ENCODE peak calls at places on chromosome 16, in nine cellular contexts. R, S, L, F, T, G, E, J and K are unnamed samples.

GRCh38 chr16:81005644-81006471 is 827 bp downstream of the CMC2 start:
- DNase-seq in R (peak), S (no peak), L (no peak), F (no peak), T (no peak), G (peak), E (peak), J (peak), K (no peak)

GRCh38 chr16:80909720-80910119 is 97.0 kb downstream of the CMC2 start:
- DNase-seq in R (no peak), S (no peak), L (no peak), F (no peak), T (no peak), G (no peak), E (no peak), J (no peak), K (no peak)

GRCh38 chr16:35749253-35750141 is 2290.1 kb downstream of the TP53TG3F start:
- DNase-seq in R (no peak), S (no peak), L (no peak), F (no peak), T (peak), G (no peak), E (no peak), J (no peak), K (peak)

GRCh38 chr16:81767987-81768592 is 11.0 kb upstream of the PLCG2 start:
- DNase-seq in R (no peak), S (no peak), L (no peak), F (no peak), T (no peak), G (no peak), E (no peak), J (peak), K (no peak)

GRCh38 chr16:8751481-8752311 is 45.7 kb downstream of the TMEM186 start:
- DNase-seq in R (no peak), S (no peak), L (no peak), F (no peak), T (no peak), G (peak), E (peak), J (peak), K (no peak)

GRCh38 chr16:57623251-57624043 is 5.0 kb upstream of the ADGRG1 start:
- DNase-seq in R (peak), S (peak), L (peak), F (no peak), T (no peak), G (no peak), E (peak), J (peak), K (no peak)

GRCh38 chr16:86405319-86405718 is 105.0 kb upstream of the FOXF1 start:
- DNase-seq in R (no peak), S (no peak), L (no peak), F (no peak), T (no peak), G (no peak), E (no peak), J (no peak), K (no peak)

GRCh38 chr16:65122724-65122973 is 786 bp upstream of the CDH11 start:
- DNase-seq in R (no peak), S (no peak), L (no peak), F (no peak), T (no peak), G (no peak), E (no peak), J (no peak), K (no peak)

GRCh38 chr16:54630284-54630967 is 300.2 kb upstream of the IRX5 start:
- DNase-seq in R (no peak), S (no peak), L (no peak), F (no peak), T (no peak), G (peak), E (no peak), J (no peak), K (no peak)

GRCh38 chr16:82715833-82716232 is 89.1 kb downstream of the CDH13 start:
- DNase-seq in R (no peak), S (no peak), L (peak), F (no peak), T (no peak), G (peak), E (no peak), J (no peak), K (no peak)

GRCh38 chr16:66287416-66287815 is 79.1 kb upstream of the CDH5 start:
- DNase-seq in R (no peak), S (no peak), L (no peak), F (no peak), T (peak), G (no peak), E (no peak), J (no peak), K (no peak)

GRCh38 chr16:14562691-14563491 is 67.2 kb downstream of the PARN start:
- DNase-seq in R (peak), S (no peak), L (no peak), F (no peak), T (no peak), G (peak), E (peak), J (no peak), K (no peak)

GRCh38 chr16:67211674-67212073 is 12.7 kb downstream of the ELMO3 start:
- DNase-seq in R (no peak), S (no peak), L (no peak), F (no peak), T (no peak), G (no peak), E (no peak), J (no peak), K (no peak)

GRCh38 chr16:5604770-5605169 is 507.2 kb upstream of the EEF2KMT start:
- DNase-seq in R (no peak), S (no peak), L (no peak), F (no peak), T (no peak), G (no peak), E (peak), J (no peak), K (no peak)

GRCh38 chr16:27539120-27539519 is 10.6 kb downstream of the GTF3C1 start:
- DNase-seq in R (no peak), S (no peak), L (no peak), F (no peak), T (no peak), G (no peak), E (no peak), J (no peak), K (no peak)

GRCh38 chr16:21952040-21952792 is 945 bp upstream of the UQCRC2 start:
- DNase-seq in R (peak), S (peak), L (peak), F (peak), T (peak), G (peak), E (peak), J (peak), K (peak)

GRCh38 chr16:51045186-51045585 is 105.9 kb downstream of the SALL1 start:
- DNase-seq in R (no peak), S (no peak), L (no peak), F (no peak), T (no peak), G (no peak), E (no peak), J (no peak), K (no peak)

GRCh38 chr16:19130852-19131808 is 17.4 kb downstream of the ITPRIPL2 start:
- DNase-seq in R (no peak), S (no peak), L (peak), F (peak), T (no peak), G (peak), E (peak), J (no peak), K (no peak)

GRCh38 chr16:77236063-77236511 is 36.9 kb downstream of the SYCE1L start:
- DNase-seq in R (peak), S (peak), L (peak), F (peak), T (peak), G (peak), E (peak), J (peak), K (peak)

GRCh38 chr16:48282636-48283263 is 35.4 kb upstream of the ABCC11 start:
- DNase-seq in R (no peak), S (no peak), L (no peak), F (no peak), T (no peak), G (peak), E (no peak), J (no peak), K (no peak)

GRCh38 chr16:4085405-4085970 is 30.8 kb downstream of the ADCY9 start:
- DNase-seq in R (peak), S (no peak), L (no peak), F (no peak), T (peak), G (no peak), E (no peak), J (no peak), K (no peak)

GRCh38 chr16:13915033-13915635 is 4.8 kb upstream of the ERCC4 start:
- DNase-seq in R (no peak), S (no peak), L (no peak), F (no peak), T (no peak), G (no peak), E (no peak), J (no peak), K (no peak)

GRCh38 chr16:2500937-2501750 is 12.6 kb upstream of the ATP6V0C start:
- DNase-seq in R (peak), S (peak), L (peak), F (peak), T (peak), G (peak), E (peak), J (peak), K (peak)

GRCh38 chr16:54487933-54488332 is 201.3 kb upstream of the IRX3 start:
- DNase-seq in R (no peak), S (no peak), L (no peak), F (peak), T (no peak), G (peak), E (no peak), J (no peak), K (no peak)

GRCh38 chr16:80299416-80299815 is 241.4 kb upstream of the DYNLRB2 start:
- DNase-seq in R (no peak), S (no peak), L (no peak), F (no peak), T (no peak), G (peak), E (no peak), J (no peak), K (no peak)

GRCh38 chr16:11658896-11659708 is 9.2 kb upstream of the SNN start:
- DNase-seq in R (no peak), S (no peak), L (peak), F (peak), T (no peak), G (no peak), E (no peak), J (no peak), K (peak)

GRCh38 chr16:76653390-76654026 is 376.3 kb downstream of the CNTNAP4 start:
- DNase-seq in R (no peak), S (peak), L (no peak), F (no peak), T (no peak), G (peak), E (peak), J (no peak), K (peak)

GRCh38 chr16:4147236-4147635 is 31.0 kb upstream of the ADCY9 start:
- DNase-seq in R (no peak), S (no peak), L (peak), F (no peak), T (no peak), G (no peak), E (peak), J (no peak), K (no peak)

GRCh38 chr16:23436992-23437391 is 16.0 kb downstream of the COG7 start:
- DNase-seq in R (no peak), S (no peak), L (no peak), F (peak), T (no peak), G (no peak), E (no peak), J (no peak), K (no peak)

GRCh38 chr16:23434380-23434779 is 18.6 kb downstream of the COG7 start:
- DNase-seq in R (no peak), S (peak), L (no peak), F (no peak), T (no peak), G (peak), E (peak), J (no peak), K (peak)

GRCh38 chr16:23433261-23433920 is 19.6 kb downstream of the COG7 start:
- DNase-seq in R (peak), S (no peak), L (no peak), F (no peak), T (no peak), G (no peak), E (no peak), J (no peak), K (no peak)

GRCh38 chr16:23432176-23433128 is 20.5 kb downstream of the COG7 start:
- DNase-seq in R (no peak), S (no peak), L (no peak), F (no peak), T (no peak), G (no peak), E (no peak), J (no peak), K (no peak)

GRCh38 chr16:23435500-23435899 is 17.5 kb downstream of the COG7 start:
- DNase-seq in R (peak), S (peak), L (peak), F (no peak), T (no peak), G (peak), E (peak), J (peak), K (peak)
- TF ChIP-seq CTCF in R (peak), S (peak), L (peak), F (peak), T (peak), G (peak), E (peak), J (peak), K (peak)

GRCh38 chr16:56366945-56367344 is 58.4 kb downstream of the AMFR start:
- DNase-seq in R (no peak), S (no peak), L (no peak), F (no peak), T (no peak), G (no peak), E (no peak), J (no peak), K (no peak)
- TF ChIP-seq CTCF in R (no peak), S (no peak), L (no peak), F (no peak), T (no peak), G (no peak), E (no peak), J (no peak), K (no peak)

GRCh38 chr16:68434654-68435210 is 13.6 kb downstream of the SMPD3 start:
- DNase-seq in R (peak), S (no peak), L (no peak), F (no peak), T (no peak), G (no peak), E (no peak), J (no peak), K (no peak)

GRCh38 chr16:68432701-68433100 is 15.6 kb downstream of the SMPD3 start:
- DNase-seq in R (no peak), S (no peak), L (no peak), F (no peak), T (no peak), G (no peak), E (no peak), J (no peak), K (no peak)

GRCh38 chr16:68433316-68433715 is 15.0 kb downstream of the SMPD3 start:
- DNase-seq in R (no peak), S (no peak), L (no peak), F (no peak), T (no peak), G (no peak), E (no peak), J (no peak), K (no peak)

GRCh38 chr16:68436581-68436980 is 11.7 kb downstream of the SMPD3 start:
- DNase-seq in R (no peak), S (peak), L (no peak), F (no peak), T (no peak), G (no peak), E (peak), J (no peak), K (no peak)
- TF ChIP-seq CTCF in R (peak), S (peak), L (no peak), F (no peak), T (peak), G (no peak), E (peak), J (no peak), K (no peak)

GRCh38 chr16:84156342-84156784 is 11.3 kb downstream of the DNAAF1 start:
- DNase-seq in R (no peak), S (no peak), L (no peak), F (no peak), T (no peak), G (no peak), E (no peak), J (no peak), K (no peak)
- TF ChIP-seq CTCF in R (no peak), S (peak), L (no peak), F (no peak), T (peak), G (peak), E (no peak), J (no peak), K (no peak)

GRCh38 chr16:75236736-75237397 is 14.6 kb downstream of the BCAR1 start:
- DNase-seq in R (no peak), S (no peak), L (peak), F (peak), T (no peak), G (no peak), E (no peak), J (no peak), K (no peak)

GRCh38 chr16:75237398-75238131 is 13.9 kb downstream of the BCAR1 start:
- DNase-seq in R (no peak), S (no peak), L (peak), F (peak), T (no peak), G (no peak), E (no peak), J (no peak), K (no peak)

GRCh38 chr16:75239463-75240122 is 11.8 kb downstream of the BCAR1 start:
- DNase-seq in R (no peak), S (no peak), L (peak), F (peak), T (no peak), G (no peak), E (no peak), J (no peak), K (no peak)

GRCh38 chr16:75238132-75238852 is 13.1 kb downstream of the BCAR1 start:
- DNase-seq in R (peak), S (no peak), L (peak), F (peak), T (no peak), G (peak), E (peak), J (peak), K (no peak)

GRCh38 chr16:75238853-75239371 is 12.5 kb downstream of the BCAR1 start:
- DNase-seq in R (no peak), S (no peak), L (no peak), F (peak), T (no peak), G (peak), E (peak), J (no peak), K (no peak)
- TF ChIP-seq CTCF in R (peak), S (no peak), L (no peak), F (peak), T (peak), G (peak), E (peak), J (no peak), K (no peak)